ENCODE peak calls at places on chromosomes 11 and 22, in five cellular contexts. R is fibroblast of lung; Q is CD8-positive, alpha-beta memory T cell; Z is MG63; N is right lobe of liver. K is an unnamed sample. For H3K36me3, the result is how much of the 10 kb centered on the place peaks cover.

GRCh38 chr11:117793521-117793920 is 3.5 kb downstream of the DSCAML1 start:
- DNase-seq in R (no peak), Q (no peak), Z (no peak), N (no peak), K (no peak)

GRCh38 chr22:19656541-19657251 is 57.6 kb upstream of the SEPTIN5 start:
- DNase-seq in R (no peak), Q (no peak), Z (no peak), N (no peak), K (no peak)

GRCh38 chr11:93735627-93736026 is 5.7 kb downstream of the TAF1D start:
- DNase-seq in R (no peak), Q (no peak), Z (no peak), N (no peak), K (no peak)

GRCh38 chr11:1259076-1259461 is 36.2 kb downstream of the MUC5B start:
- DNase-seq in R (no peak), Q (no peak), Z (no peak), N (no peak), K (no peak)

GRCh38 chr11:125110996-125111340 is 458 bp downstream of the TMEM218 start:
- DNase-seq in R (no peak), Q (no peak), Z (no peak), N (no peak), K (peak)

GRCh38 chr11:130465259-130465658 is 16.8 kb downstream of the ADAMTS15 start:
- DNase-seq in R (no peak), Q (no peak), Z (no peak), N (no peak), K (no peak)

GRCh38 chr11:32809313-32809712 is 14.9 kb upstream of the CCDC73 start:
- DNase-seq in R (peak), Q (peak), Z (peak), N (peak), K (peak)

GRCh38 chr11:33135216-33135615 is 26.1 kb downstream of the CSTF3 start:
- DNase-seq in R (peak), Q (no peak), Z (peak), N (no peak), K (no peak)

GRCh38 chr11:65501005-65501529 is 2.2 kb downstream of the MALAT1 start:
- DNase-seq in R (no peak), Q (no peak), Z (no peak), N (no peak), K (no peak)

GRCh38 chr11:66106786-66107599 is 36.9 kb downstream of the PACS1 start:
- DNase-seq in R (no peak), Q (no peak), Z (no peak), N (no peak), K (no peak)

GRCh38 chr11:11782532-11783110 is 59.2 kb upstream of the USP47 start:
- DNase-seq in R (no peak), Q (no peak), Z (no peak), N (no peak), K (peak)

GRCh38 chr11:77233011-77233410 is 68.5 kb downstream of the GDPD4 start:
- DNase-seq in R (no peak), Q (no peak), Z (no peak), N (no peak), K (no peak)

GRCh38 chr22:19559956-19560355 is 35.7 kb upstream of the CLDN5 start:
- DNase-seq in R (no peak), Q (no peak), Z (no peak), N (no peak), K (no peak)

GRCh38 chr11:31643831-31644230 is 134.3 kb downstream of the ELP4 start:
- DNase-seq in R (peak), Q (no peak), Z (peak), N (no peak), K (no peak)

GRCh38 chr11:35337136-35337918 is 82.0 kb downstream of the SLC1A2 start:
- DNase-seq in R (peak), Q (no peak), Z (peak), N (no peak), K (no peak)

GRCh38 chr11:77020751-77021150 is 13.4 kb upstream of the B3GNT6 start:
- DNase-seq in R (no peak), Q (no peak), Z (no peak), N (no peak), K (no peak)

GRCh38 chr11:65430406-65431217 is 8.0 kb downstream of the NEAT1 start:
- DNase-seq in R (peak), Q (peak), Z (no peak), N (peak), K (no peak)

GRCh38 chr22:36367066-36367465 is 20.7 kb downstream of the MYH9 start:
- DNase-seq in R (no peak), Q (no peak), Z (no peak), N (no peak), K (no peak)
- H3K36me3 ChIP-seq in R (under half), Q (under half), Z (half or more), N (under half), K (under half)

DNA sequence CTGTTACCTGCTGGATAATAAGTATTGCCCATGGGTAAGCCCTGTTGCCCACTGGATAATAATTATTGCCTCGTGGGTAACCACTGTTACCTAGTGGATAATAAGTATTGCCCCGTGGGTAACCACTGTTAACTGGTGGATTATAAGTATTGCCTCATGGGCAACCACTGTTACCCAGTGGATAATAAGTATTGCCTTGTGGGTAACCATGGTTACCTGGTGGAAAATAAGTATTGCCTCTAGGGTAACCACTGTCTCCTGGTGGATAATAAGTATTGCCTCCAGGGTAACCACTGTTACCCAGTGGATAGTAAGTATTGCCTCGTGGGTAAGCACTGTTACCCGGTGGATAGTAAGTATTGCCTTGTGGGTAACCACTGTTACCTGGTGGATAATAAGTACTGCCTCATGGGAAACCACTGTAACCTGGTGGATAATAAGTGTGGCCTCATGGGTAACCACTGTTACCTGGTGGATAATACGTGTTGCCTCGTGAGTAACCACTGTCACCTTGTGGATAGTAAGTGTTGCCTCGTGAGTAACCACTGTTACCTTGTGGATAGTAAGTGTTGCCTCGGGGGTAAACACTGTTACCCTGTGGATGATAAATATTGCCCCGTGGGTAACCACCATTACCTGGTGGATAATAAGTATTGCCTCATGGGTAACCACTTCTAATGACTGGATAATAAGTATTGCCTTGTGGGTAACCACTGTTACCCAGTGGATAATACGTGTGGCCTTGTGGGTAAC is 29.0 kb upstream of the NXPE4 start:
- DNase-seq in R (no peak), Q (no peak), Z (no peak), N (no peak), K (no peak)
- H3K36me3 ChIP-seq in R (under half), Q (under half), Z (under half), N (under half), K (under half)

DNA sequence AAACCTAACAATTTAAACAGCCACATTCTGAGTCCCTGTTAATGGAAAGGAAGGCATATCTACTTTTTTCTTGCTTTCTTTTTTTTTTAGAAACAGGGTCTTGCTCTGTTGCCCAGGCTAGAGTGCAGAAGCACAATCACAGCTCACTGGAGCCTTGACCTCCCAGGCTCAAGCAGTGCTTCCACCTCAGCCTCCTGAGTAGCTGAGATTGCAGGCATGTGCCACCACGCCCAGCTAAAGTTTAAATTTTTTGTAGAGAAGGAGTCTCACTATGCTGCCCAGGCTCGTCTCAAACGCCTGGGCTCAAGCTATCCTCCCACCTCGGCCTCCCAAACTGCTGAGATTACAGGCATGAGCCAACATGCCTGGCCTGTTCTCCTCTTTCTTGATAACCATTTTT is 25.4 kb downstream of the ARFGAP3 start:
- DNase-seq in R (no peak), Q (no peak), Z (no peak), N (no peak), K (no peak)
- H3K36me3 ChIP-seq in R (under half), Q (under half), Z (under half), N (half or more), K (under half)

DNA sequence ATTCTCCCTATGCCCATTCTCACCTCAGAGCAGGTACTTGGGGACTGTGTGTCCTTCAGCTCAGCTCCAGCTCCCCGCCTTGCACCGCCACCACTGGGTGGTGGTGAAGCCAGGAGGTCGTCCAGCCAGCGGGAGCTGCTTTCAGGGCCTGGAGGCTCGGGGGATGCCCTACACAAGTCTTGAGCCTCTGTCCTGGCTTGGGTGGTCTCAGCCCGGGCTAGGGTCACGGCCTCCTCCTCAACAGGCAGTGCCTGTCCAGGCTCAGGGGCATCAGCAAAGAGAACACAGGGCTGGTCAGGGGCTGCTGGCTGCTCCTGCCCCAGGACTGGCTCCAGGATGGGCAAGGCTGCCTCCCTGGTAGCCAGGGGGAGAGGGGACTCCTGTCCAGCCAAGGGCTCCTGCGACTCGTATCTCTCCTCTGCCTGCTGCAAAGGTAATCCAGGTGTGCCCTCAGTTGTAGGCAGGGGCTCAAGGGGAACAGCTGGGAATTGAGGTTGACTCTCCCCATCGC is 12.2 kb downstream of the TNKS1BP1 start:
- DNase-seq in R (no peak), Q (no peak), Z (no peak), N (peak), K (no peak)
- H3K36me3 ChIP-seq in R (under half), Q (under half), Z (half or more), N (under half), K (under half)

GRCh38 chr11:13102575-13102840 is 93.4 kb downstream of the RASSF10 start:
- DNase-seq in R (no peak), Q (no peak), Z (no peak), N (no peak), K (no peak)
- H3K36me3 ChIP-seq in R (under half), Q (under half), Z (under half), N (under half), K (under half)

DNA sequence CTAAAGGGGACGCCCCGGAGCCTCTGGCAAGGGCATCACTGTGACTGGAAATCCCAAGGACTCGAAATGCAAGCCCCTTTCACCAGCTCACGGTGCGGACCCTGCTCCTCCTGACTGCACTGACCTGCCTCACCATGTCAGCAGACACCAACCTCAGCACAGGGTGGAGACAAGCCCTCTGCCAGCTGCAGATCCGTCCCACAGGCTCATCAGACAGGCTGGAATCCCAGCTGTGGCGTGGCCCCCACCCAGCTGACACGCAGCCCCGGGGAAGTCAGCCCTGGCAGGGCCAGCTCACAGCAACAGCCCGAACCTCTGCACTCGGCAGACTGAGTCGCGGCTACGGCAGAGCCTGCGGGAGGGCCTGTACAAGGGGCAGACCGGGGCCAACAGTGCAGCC is 36.8 kb downstream of the BRD1 start:
- DNase-seq in R (no peak), Q (no peak), Z (no peak), N (no peak), K (peak)
- H3K36me3 ChIP-seq in R (under half), Q (under half), Z (half or more), N (under half), K (under half)

GRCh38 chr11:127994736-127995135 is 592.6 kb downstream of the ETS1 start:
- DNase-seq in R (peak), Q (no peak), Z (no peak), N (no peak), K (no peak)

GRCh38 chr11:127993788-127994187 is 593.6 kb downstream of the ETS1 start:
- DNase-seq in R (no peak), Q (no peak), Z (no peak), N (no peak), K (no peak)

GRCh38 chr11:127996825-127997224 is 590.5 kb downstream of the ETS1 start:
- DNase-seq in R (peak), Q (no peak), Z (no peak), N (no peak), K (no peak)

GRCh38 chr11:127998421-127998820 is 588.9 kb downstream of the ETS1 start:
- DNase-seq in R (no peak), Q (no peak), Z (no peak), N (no peak), K (no peak)
- H3K36me3 ChIP-seq in R (under half), Q (under half), Z (under half), N (under half), K (under half)

GRCh38 chr11:128476729-128477128 is 110.6 kb downstream of the ETS1 start:
- DNase-seq in R (no peak), Q (peak), Z (no peak), N (no peak), K (no peak)

GRCh38 chr11:128472128-128473110 is 114.9 kb downstream of the ETS1 start:
- DNase-seq in R (peak), Q (peak), Z (no peak), N (no peak), K (no peak)

GRCh38 chr11:128476031-128476430 is 111.3 kb downstream of the ETS1 start:
- DNase-seq in R (no peak), Q (peak), Z (no peak), N (no peak), K (no peak)

GRCh38 chr11:128473631-128474030 is 113.7 kb downstream of the ETS1 start:
- DNase-seq in R (no peak), Q (peak), Z (no peak), N (no peak), K (no peak)

GRCh38 chr11:128474036-128474874 is 113.1 kb downstream of the ETS1 start:
- DNase-seq in R (no peak), Q (no peak), Z (no peak), N (no peak), K (no peak)
- H3K36me3 ChIP-seq in R (under half), Q (half or more), Z (half or more), N (under half), K (under half)

DNA sequence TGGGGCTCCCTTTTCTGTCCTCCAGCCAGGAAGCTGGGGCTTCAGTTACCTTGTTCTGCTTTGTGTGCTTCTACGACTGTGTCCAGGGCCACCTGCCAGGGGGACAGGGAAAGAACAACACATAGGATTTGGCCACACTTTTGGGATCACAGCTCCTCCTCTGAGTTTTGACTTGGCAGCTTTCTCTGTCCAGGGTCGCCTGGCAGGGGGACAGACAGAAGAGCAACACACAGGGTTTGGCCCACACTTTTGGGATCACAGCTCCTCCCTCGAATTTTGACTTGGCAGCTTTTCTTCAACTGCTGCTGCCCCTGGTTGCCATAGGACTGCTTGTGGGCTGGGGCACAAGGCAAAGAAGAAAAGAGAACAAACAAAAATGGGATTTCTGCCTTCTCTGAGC is 19.1 kb downstream of the INCENP start:
- DNase-seq in R (no peak), Q (no peak), Z (no peak), N (no peak), K (no peak)
- H3K36me3 ChIP-seq in R (under half), Q (under half), Z (half or more), N (under half), K (under half)